ENCODE peak calls at places on chromosomes 1 and 21, in five cellular contexts. A is fibroblast of mammary gland, R is lower leg skin, U is OCI-LY7, J is upper lobe of right lung. Y is an unnamed sample.

GRCh38 chr1:160951443-160952128 is 3.0 kb downstream of the ITLN2 start:
- DNase-seq in A (peak; percentile 49), R (peak; percentile 89), U (peak; percentile 80), J (peak; percentile 78), Y (peak; percentile 34)

GRCh38 chr1:154987326-154987725 is 4.2 kb downstream of the FLAD1 start:
- DNase-seq in A (peak; percentile 73), R (no peak), U (no peak), J (peak; percentile 20), Y (no peak)

GRCh38 chr1:180912211-180912800 is 391 bp upstream of the KIAA1614 start:
- DNase-seq in A (peak; percentile 39), R (peak; percentile 86), U (no peak), J (peak; percentile 56), Y (no peak)

GRCh38 chr21:35430260-35430659 is 381.2 kb upstream of the RUNX1 start:
- DNase-seq in A (no peak), R (no peak), U (no peak), J (no peak), Y (no peak)

GRCh38 chr1:156689960-156690672 is 12.9 kb upstream of the NES start:
- DNase-seq in A (peak; percentile 40), R (no peak), U (no peak), J (no peak), Y (no peak)

GRCh38 chr1:80375662-80376061 is 1369.1 kb upstream of the ADGRL4 start:
- DNase-seq in A (peak; percentile 85), R (no peak), U (no peak), J (no peak), Y (no peak)

GRCh38 chr1:47399841-47400144 is 16.3 kb upstream of the FOXE3 start:
- DNase-seq in A (no peak), R (no peak), U (no peak), J (no peak), Y (no peak)

GRCh38 chr1:59018860-59019259 is 235.0 kb upstream of the JUN start:
- DNase-seq in A (no peak), R (no peak), U (no peak), J (no peak), Y (no peak)

GRCh38 chr1:234535763-234536515 is 57.0 kb upstream of the TARBP1 start:
- DNase-seq in A (peak; percentile 21), R (peak; percentile 92), U (no peak), J (no peak), Y (no peak)

GRCh38 chr21:32578107-32578691 is 7.1 kb downstream of the TCP10L start:
- DNase-seq in A (peak; percentile 6), R (peak; percentile 85), U (peak; percentile 17), J (no peak), Y (no peak)

GRCh38 chr1:202926578-202927491 is at the start of gene KLHL12:
- DNase-seq in A (peak; percentile 96), R (peak; percentile 100), U (peak; percentile 98), J (peak; percentile 99), Y (peak; percentile 89)

GRCh38 chr1:109025691-109026090 is 16.2 kb downstream of the WDR47 start:
- DNase-seq in A (peak; percentile 16), R (no peak), U (no peak), J (no peak), Y (no peak)

GRCh38 chr1:47502746-47503370 is 65.0 kb downstream of the FOXD2 start:
- DNase-seq in A (no peak), R (peak; percentile 67), U (no peak), J (no peak), Y (no peak)

GRCh38 chr1:78650114-78650513 is 483 bp downstream of the IFI44 start:
- DNase-seq in A (peak; percentile 24), R (no peak), U (no peak), J (no peak), Y (no peak)

GRCh38 chr1:153509729-153510354 is 25.9 kb downstream of the S100A6 start:
- DNase-seq in A (peak; percentile 54), R (no peak), U (peak; percentile 63), J (peak; percentile 77), Y (no peak)

GRCh38 chr1:152442765-152443164 is 28.7 kb upstream of the CRNN start:
- DNase-seq in A (peak; percentile 36), R (no peak), U (no peak), J (no peak), Y (no peak)

GRCh38 chr21:32599146-32599925 is 12.8 kb downstream of the CFAP298 start:
- DNase-seq in A (no peak), R (peak; percentile 23), U (peak; percentile 40), J (no peak), Y (no peak)

GRCh38 chr21:15592271-15592860 is 137.4 kb upstream of the USP25 start:
- DNase-seq in A (peak; percentile 64), R (no peak), U (peak; percentile 51), J (no peak), Y (no peak)

GRCh38 chr1:109794319-109795132 is 30.8 kb upstream of the EPS8L3 start:
- DNase-seq in A (peak; percentile 49), R (peak; percentile 83), U (no peak), J (no peak), Y (no peak)

GRCh38 chr21:43287974-43288755 is 119.4 kb downstream of the CRYAA start:
- DNase-seq in A (no peak), R (no peak), U (no peak), J (peak; percentile 67), Y (no peak)

GRCh38 chr1:198776602-198777029 is 137.8 kb downstream of the PTPRC start:
- DNase-seq in A (peak; percentile 99), R (peak; percentile 84), U (no peak), J (peak; percentile 69), Y (no peak)

GRCh38 chr1:64245495-64245894 is 42.1 kb downstream of the UBE2U start:
- DNase-seq in A (no peak), R (no peak), U (peak; percentile 3), J (no peak), Y (no peak)

GRCh38 chr1:212291505-212292134 is 6.4 kb downstream of the PPP2R5A start:
- DNase-seq in A (peak; percentile 64), R (no peak), U (peak; percentile 66), J (no peak), Y (no peak)

GRCh38 chr21:31873275-31873695 is 465 bp downstream of the HUNK start:
- DNase-seq in A (no peak), R (peak; percentile 88), U (no peak), J (peak; percentile 70), Y (no peak)

GRCh38 chr1:45221716-45222115 is 15.3 kb upstream of the ZSWIM5 start:
- DNase-seq in A (peak; percentile 35), R (no peak), U (no peak), J (no peak), Y (no peak)

GRCh38 chr1:219066631-219067349 is 106.9 kb upstream of the LYPLAL1 start:
- DNase-seq in A (peak; percentile 72), R (no peak), U (no peak), J (no peak), Y (no peak)

GRCh38 chr1:16017461-16018303 is at the start of gene HSPB7:
- DNase-seq in A (peak; percentile 76), R (peak; percentile 92), U (peak; percentile 33), J (peak; percentile 77), Y (no peak)

GRCh38 chr1:236654511-236654910 is 31.8 kb upstream of the ACTN2 start:
- DNase-seq in A (no peak), R (no peak), U (no peak), J (no peak), Y (no peak)

GRCh38 chr1:94864821-94865220 is 44.7 kb downstream of the SLC44A3 start:
- DNase-seq in A (peak; percentile 40), R (peak; percentile 68), U (no peak), J (no peak), Y (no peak)
- H3K4me3 ChIP-seq in A (no peak overlapping the region), R (no peak overlapping the region), U (no peak overlapping the region), J (no peak overlapping the region), Y (no peak overlapping the region)

GRCh38 chr1:182488803-182489202 is 38.9 kb downstream of the RGSL1 start:
- DNase-seq in A (no peak), R (no peak), U (no peak), J (no peak), Y (no peak)

GRCh38 chr1:182485861-182486260 is 35.9 kb downstream of the RGSL1 start:
- DNase-seq in A (no peak), R (no peak), U (no peak), J (no peak), Y (no peak)

GRCh38 chr1:182484067-182484466 is 34.1 kb downstream of the RGSL1 start:
- DNase-seq in A (no peak), R (no peak), U (no peak), J (no peak), Y (no peak)

DNA sequence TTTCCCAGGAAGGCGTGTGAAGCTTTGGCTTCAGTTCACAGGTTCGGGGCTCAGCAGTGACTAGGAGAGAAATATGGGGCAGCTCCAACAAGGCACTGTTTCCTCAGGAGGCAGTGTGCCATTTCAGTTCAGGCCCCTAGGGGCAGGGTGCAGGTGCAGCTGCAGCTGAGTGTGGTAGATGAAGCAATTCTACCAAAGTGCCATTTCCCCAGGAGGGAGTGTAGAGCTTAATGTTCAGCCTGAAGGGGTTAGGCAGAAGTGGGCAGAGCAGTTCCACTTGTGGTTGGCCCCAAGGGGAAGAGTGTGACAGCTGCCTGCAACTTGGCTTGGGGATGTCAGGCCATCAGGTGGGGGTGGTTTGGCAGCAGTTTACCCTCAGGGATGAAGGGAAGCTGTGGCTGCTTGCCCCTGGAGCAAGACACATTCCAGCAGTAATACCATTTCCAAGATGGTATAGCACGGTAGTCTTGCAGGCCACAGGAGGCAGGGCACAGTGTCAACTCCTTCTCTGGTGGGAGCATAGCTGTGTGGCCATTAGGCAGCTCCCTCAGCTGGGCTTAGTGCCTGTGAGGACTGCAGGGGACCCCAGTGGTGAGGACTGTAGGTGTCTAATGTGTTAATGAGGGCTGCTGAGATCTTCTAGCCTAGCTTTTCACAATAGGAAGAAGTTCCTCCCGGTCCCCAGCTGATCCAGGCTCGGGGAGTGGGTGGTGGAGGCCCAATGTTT is 34.7 kb downstream of the RGSL1 start:
- DNase-seq in A (no peak), R (no peak), U (peak; percentile 90), J (peak; percentile 64), Y (peak; percentile 2)
- TF ChIP-seq CTCF in A (no peak), R (no peak), U (peak; percentile 81), J (peak; percentile 38), Y (peak; percentile 83)

DNA sequence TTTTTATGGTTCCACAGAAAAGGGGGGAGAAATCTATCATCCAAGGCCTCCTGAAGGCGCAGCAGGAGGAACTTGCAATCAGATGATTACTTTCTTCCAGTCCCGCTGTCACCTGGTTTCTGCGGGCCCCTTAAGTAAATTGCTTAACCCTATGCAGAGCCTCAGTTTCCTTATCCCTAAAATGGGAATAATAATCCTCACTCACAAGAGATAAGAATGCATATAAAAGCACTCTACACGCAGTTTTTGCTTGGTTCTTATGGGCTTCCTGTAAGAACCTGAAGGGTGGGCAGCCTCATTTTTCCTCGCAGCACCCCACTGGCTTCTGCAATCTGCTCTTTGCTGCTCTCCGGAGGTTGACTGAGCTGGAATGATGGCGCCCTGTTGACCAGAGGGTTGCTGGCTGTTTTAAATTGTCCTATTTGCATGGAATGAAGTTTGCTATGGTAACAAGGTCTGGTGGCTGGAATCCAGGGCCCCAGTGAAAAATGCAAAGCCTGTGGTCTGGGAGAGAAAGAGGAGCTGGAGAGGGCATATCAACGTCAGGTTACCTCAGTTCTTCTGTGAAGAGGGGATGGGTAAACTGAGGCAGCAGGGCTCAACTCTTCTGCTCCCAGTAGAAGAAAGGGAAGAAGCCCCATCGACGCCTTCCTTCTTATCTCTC is 1.0 kb upstream of the KAZN start:
- DNase-seq in A (no peak), R (no peak), U (no peak), J (no peak), Y (no peak)
- H3K4me3 ChIP-seq in A (no peak overlapping the region), R (no peak overlapping the region), U (no peak overlapping the region), J (no peak overlapping the region), Y (no peak overlapping the region)

DNA sequence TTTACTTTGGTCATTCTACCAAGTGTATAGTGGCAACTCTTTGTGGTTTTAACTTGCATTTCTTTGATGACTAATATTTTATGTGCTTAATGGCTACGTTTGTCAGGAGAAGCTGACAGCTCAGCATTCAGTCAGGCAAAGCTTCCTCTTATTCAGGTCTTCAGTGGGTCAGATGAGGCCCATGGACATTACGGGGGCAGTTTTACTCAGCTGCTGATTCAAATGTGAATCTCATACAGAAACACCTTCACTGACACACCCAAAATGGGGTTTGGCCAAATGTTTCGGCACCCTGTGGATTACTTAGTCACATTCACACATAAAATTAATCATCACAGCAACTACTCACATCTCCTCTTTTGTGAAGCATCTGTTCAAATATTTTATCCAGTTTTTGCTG is 104.9 kb upstream of the PLD5 start:
- DNase-seq in A (peak; percentile 53), R (no peak), U (no peak), J (no peak), Y (no peak)
- TF ChIP-seq CTCF in A (no peak), R (no peak), U (no peak), J (no peak), Y (no peak)